ENCODE peak calls at places on chromosomes 3 and 15, in nine cellular contexts. One of them, this sample, is unnamed.
A peak's percentile ranks its signal among the peaks of the same experiment; 100 is the strongest.

GRCh38 chr15:85396554-85396953 is 16.2 kb downstream of the AKAP13 start:
- DNase-seq in left ventricle myocardium superior: no peak
- DNase-seq in T follicular helper cell: no peak
- DNase-seq in stimulated activated CD8-positive, alpha-beta memory T cell treated with anti-CD3 and anti-CD28 coated beads, Interleukin-7, amount 100 ng/mL, for 1 hour: no peak
- DNase-seq in effector CD4-positive, alpha-beta T cell: no peak
- DNase-seq in activated T-helper 1 cell treated with Interleukin-2 at 50 U/mL for 16 hours: no peak
- DNase-seq in AG04450: no peak
- DNase-seq in mesenchymal stem cell: peak; percentile 1
- DNase-seq in RCC 7860: no peak
- DNase-seq in this sample: no peak

GRCh38 chr3:171806200-171807128 is 3.8 kb downstream of the PLD1 start:
- DNase-seq in left ventricle myocardium superior: no peak
- DNase-seq in T follicular helper cell: no peak
- DNase-seq in stimulated activated CD8-positive, alpha-beta memory T cell treated with anti-CD3 and anti-CD28 coated beads, Interleukin-7, amount 100 ng/mL, for 1 hour: no peak
- DNase-seq in effector CD4-positive, alpha-beta T cell: no peak
- DNase-seq in activated T-helper 1 cell treated with Interleukin-2 at 50 U/mL for 16 hours: no peak
- DNase-seq in AG04450: peak; percentile 76
- DNase-seq in mesenchymal stem cell: peak; percentile 96
- DNase-seq in RCC 7860: no peak
- DNase-seq in this sample: no peak

GRCh38 chr3:173473237-173473636 is 75.7 kb downstream of the NLGN1 start:
- DNase-seq in left ventricle myocardium superior: no peak
- DNase-seq in T follicular helper cell: no peak
- DNase-seq in stimulated activated CD8-positive, alpha-beta memory T cell treated with anti-CD3 and anti-CD28 coated beads, Interleukin-7, amount 100 ng/mL, for 1 hour: no peak
- DNase-seq in effector CD4-positive, alpha-beta T cell: no peak
- DNase-seq in activated T-helper 1 cell treated with Interleukin-2 at 50 U/mL for 16 hours: no peak
- DNase-seq in AG04450: no peak
- DNase-seq in mesenchymal stem cell: no peak
- DNase-seq in RCC 7860: no peak
- DNase-seq in this sample: no peak

GRCh38 chr15:93929375-93930094 is 301.8 kb upstream of the MCTP2 start:
- DNase-seq in left ventricle myocardium superior: peak; percentile 48
- DNase-seq in T follicular helper cell: no peak
- DNase-seq in stimulated activated CD8-positive, alpha-beta memory T cell treated with anti-CD3 and anti-CD28 coated beads, Interleukin-7, amount 100 ng/mL, for 1 hour: no peak
- DNase-seq in effector CD4-positive, alpha-beta T cell: no peak
- DNase-seq in activated T-helper 1 cell treated with Interleukin-2 at 50 U/mL for 16 hours: no peak
- DNase-seq in AG04450: peak; percentile 82
- DNase-seq in mesenchymal stem cell: peak; percentile 13
- DNase-seq in RCC 7860: no peak
- DNase-seq in this sample: peak; percentile 47

GRCh38 chr3:30124435-30125390 is 481.7 kb upstream of the TGFBR2 start:
- DNase-seq in left ventricle myocardium superior: peak; percentile 35
- DNase-seq in T follicular helper cell: no peak
- DNase-seq in stimulated activated CD8-positive, alpha-beta memory T cell treated with anti-CD3 and anti-CD28 coated beads, Interleukin-7, amount 100 ng/mL, for 1 hour: no peak
- DNase-seq in effector CD4-positive, alpha-beta T cell: no peak
- DNase-seq in activated T-helper 1 cell treated with Interleukin-2 at 50 U/mL for 16 hours: no peak
- DNase-seq in AG04450: peak; percentile 4
- DNase-seq in mesenchymal stem cell: no peak
- DNase-seq in RCC 7860: no peak
- DNase-seq in this sample: peak; percentile 75

GRCh38 chr3:71310595-71311319 is 272.8 kb downstream of the FOXP1 start:
- DNase-seq in left ventricle myocardium superior: peak; percentile 70
- DNase-seq in T follicular helper cell: no peak
- DNase-seq in stimulated activated CD8-positive, alpha-beta memory T cell treated with anti-CD3 and anti-CD28 coated beads, Interleukin-7, amount 100 ng/mL, for 1 hour: no peak
- DNase-seq in effector CD4-positive, alpha-beta T cell: no peak
- DNase-seq in activated T-helper 1 cell treated with Interleukin-2 at 50 U/mL for 16 hours: no peak
- DNase-seq in AG04450: no peak
- DNase-seq in mesenchymal stem cell: peak; percentile 20
- DNase-seq in RCC 7860: peak; percentile 10
- DNase-seq in this sample: peak; percentile 21

GRCh38 chr15:44099671-44100070 is 95.4 kb downstream of the FRMD5 start:
- DNase-seq in left ventricle myocardium superior: no peak
- DNase-seq in T follicular helper cell: no peak
- DNase-seq in stimulated activated CD8-positive, alpha-beta memory T cell treated with anti-CD3 and anti-CD28 coated beads, Interleukin-7, amount 100 ng/mL, for 1 hour: no peak
- DNase-seq in effector CD4-positive, alpha-beta T cell: no peak
- DNase-seq in activated T-helper 1 cell treated with Interleukin-2 at 50 U/mL for 16 hours: no peak
- DNase-seq in AG04450: no peak
- DNase-seq in mesenchymal stem cell: no peak
- DNase-seq in RCC 7860: no peak
- DNase-seq in this sample: no peak

GRCh38 chr3:156725706-156726105 is 51.3 kb downstream of the TIPARP start:
- DNase-seq in left ventricle myocardium superior: no peak
- DNase-seq in T follicular helper cell: no peak
- DNase-seq in stimulated activated CD8-positive, alpha-beta memory T cell treated with anti-CD3 and anti-CD28 coated beads, Interleukin-7, amount 100 ng/mL, for 1 hour: no peak
- DNase-seq in effector CD4-positive, alpha-beta T cell: no peak
- DNase-seq in activated T-helper 1 cell treated with Interleukin-2 at 50 U/mL for 16 hours: no peak
- DNase-seq in AG04450: no peak
- DNase-seq in mesenchymal stem cell: no peak
- DNase-seq in RCC 7860: no peak
- DNase-seq in this sample: no peak

GRCh38 chr15:78301813-78302212 is 2.4 kb upstream of the SKIC8 start:
- DNase-seq in left ventricle myocardium superior: no peak
- DNase-seq in T follicular helper cell: no peak
- DNase-seq in stimulated activated CD8-positive, alpha-beta memory T cell treated with anti-CD3 and anti-CD28 coated beads, Interleukin-7, amount 100 ng/mL, for 1 hour: no peak
- DNase-seq in effector CD4-positive, alpha-beta T cell: no peak
- DNase-seq in activated T-helper 1 cell treated with Interleukin-2 at 50 U/mL for 16 hours: no peak
- DNase-seq in AG04450: no peak
- DNase-seq in mesenchymal stem cell: peak; percentile 9
- DNase-seq in RCC 7860: peak; percentile 21
- DNase-seq in this sample: no peak

GRCh38 chr15:75207618-75208500 is 6.2 kb downstream of the C15orf39 start:
- DNase-seq in left ventricle myocardium superior: peak; percentile 44
- DNase-seq in T follicular helper cell: no peak
- DNase-seq in stimulated activated CD8-positive, alpha-beta memory T cell treated with anti-CD3 and anti-CD28 coated beads, Interleukin-7, amount 100 ng/mL, for 1 hour: no peak
- DNase-seq in effector CD4-positive, alpha-beta T cell: no peak
- DNase-seq in activated T-helper 1 cell treated with Interleukin-2 at 50 U/mL for 16 hours: no peak
- DNase-seq in AG04450: no peak
- DNase-seq in mesenchymal stem cell: no peak
- DNase-seq in RCC 7860: no peak
- DNase-seq in this sample: no peak

GRCh38 chr3:39980021-39980420 is 170.6 kb downstream of the MYRIP start:
- DNase-seq in left ventricle myocardium superior: no peak
- DNase-seq in T follicular helper cell: no peak
- DNase-seq in stimulated activated CD8-positive, alpha-beta memory T cell treated with anti-CD3 and anti-CD28 coated beads, Interleukin-7, amount 100 ng/mL, for 1 hour: no peak
- DNase-seq in effector CD4-positive, alpha-beta T cell: no peak
- DNase-seq in activated T-helper 1 cell treated with Interleukin-2 at 50 U/mL for 16 hours: no peak
- DNase-seq in AG04450: no peak
- DNase-seq in mesenchymal stem cell: no peak
- DNase-seq in RCC 7860: no peak
- DNase-seq in this sample: no peak

GRCh38 chr15:55289011-55289572 is 521 bp downstream of the RAB27A start:
- DNase-seq in left ventricle myocardium superior: peak; percentile 43
- DNase-seq in T follicular helper cell: peak; percentile 5
- DNase-seq in stimulated activated CD8-positive, alpha-beta memory T cell treated with anti-CD3 and anti-CD28 coated beads, Interleukin-7, amount 100 ng/mL, for 1 hour: peak; percentile 6
- DNase-seq in effector CD4-positive, alpha-beta T cell: peak; percentile 21
- DNase-seq in activated T-helper 1 cell treated with Interleukin-2 at 50 U/mL for 16 hours: peak; percentile 7
- DNase-seq in AG04450: no peak
- DNase-seq in mesenchymal stem cell: peak; percentile 80
- DNase-seq in RCC 7860: no peak
- DNase-seq in this sample: peak; percentile 41

GRCh38 chr3:69819283-69819682 is 80.0 kb downstream of the MITF start:
- DNase-seq in left ventricle myocardium superior: peak; percentile 51
- DNase-seq in T follicular helper cell: no peak
- DNase-seq in stimulated activated CD8-positive, alpha-beta memory T cell treated with anti-CD3 and anti-CD28 coated beads, Interleukin-7, amount 100 ng/mL, for 1 hour: no peak
- DNase-seq in effector CD4-positive, alpha-beta T cell: no peak
- DNase-seq in activated T-helper 1 cell treated with Interleukin-2 at 50 U/mL for 16 hours: no peak
- DNase-seq in AG04450: no peak
- DNase-seq in mesenchymal stem cell: no peak
- DNase-seq in RCC 7860: no peak
- DNase-seq in this sample: peak; percentile 36

GRCh38 chr3:171776411-171776810 is 33.9 kb downstream of the PLD1 start:
- DNase-seq in left ventricle myocardium superior: no peak
- DNase-seq in T follicular helper cell: no peak
- DNase-seq in stimulated activated CD8-positive, alpha-beta memory T cell treated with anti-CD3 and anti-CD28 coated beads, Interleukin-7, amount 100 ng/mL, for 1 hour: no peak
- DNase-seq in effector CD4-positive, alpha-beta T cell: no peak
- DNase-seq in activated T-helper 1 cell treated with Interleukin-2 at 50 U/mL for 16 hours: no peak
- DNase-seq in AG04450: no peak
- DNase-seq in mesenchymal stem cell: no peak
- DNase-seq in RCC 7860: no peak
- DNase-seq in this sample: peak; percentile 58

GRCh38 chr15:84961707-84962106 is 19.9 kb upstream of the PDE8A start:
- DNase-seq in left ventricle myocardium superior: no peak
- DNase-seq in T follicular helper cell: no peak
- DNase-seq in stimulated activated CD8-positive, alpha-beta memory T cell treated with anti-CD3 and anti-CD28 coated beads, Interleukin-7, amount 100 ng/mL, for 1 hour: no peak
- DNase-seq in effector CD4-positive, alpha-beta T cell: no peak
- DNase-seq in activated T-helper 1 cell treated with Interleukin-2 at 50 U/mL for 16 hours: no peak
- DNase-seq in AG04450: no peak
- DNase-seq in mesenchymal stem cell: no peak
- DNase-seq in RCC 7860: peak; percentile 8
- DNase-seq in this sample: no peak

GRCh38 chr15:26864664-26865191 is 2.1 kb upstream of the GABRA5 start:
- DNase-seq in left ventricle myocardium superior: no peak
- DNase-seq in T follicular helper cell: no peak
- DNase-seq in stimulated activated CD8-positive, alpha-beta memory T cell treated with anti-CD3 and anti-CD28 coated beads, Interleukin-7, amount 100 ng/mL, for 1 hour: no peak
- DNase-seq in effector CD4-positive, alpha-beta T cell: no peak
- DNase-seq in activated T-helper 1 cell treated with Interleukin-2 at 50 U/mL for 16 hours: no peak
- DNase-seq in AG04450: no peak
- DNase-seq in mesenchymal stem cell: peak; percentile 12
- DNase-seq in RCC 7860: no peak
- DNase-seq in this sample: peak; percentile 55

GRCh38 chr15:39685999-39686613 is 96.5 kb downstream of the FSIP1 start:
- DNase-seq in left ventricle myocardium superior: no peak
- DNase-seq in T follicular helper cell: peak; percentile 3
- DNase-seq in stimulated activated CD8-positive, alpha-beta memory T cell treated with anti-CD3 and anti-CD28 coated beads, Interleukin-7, amount 100 ng/mL, for 1 hour: peak; percentile 0
- DNase-seq in effector CD4-positive, alpha-beta T cell: peak; percentile 9
- DNase-seq in activated T-helper 1 cell treated with Interleukin-2 at 50 U/mL for 16 hours: no peak
- DNase-seq in AG04450: peak; percentile 37
- DNase-seq in mesenchymal stem cell: peak; percentile 62
- DNase-seq in RCC 7860: peak; percentile 34
- DNase-seq in this sample: peak; percentile 63

GRCh38 chr15:51234181-51234927 is 104.0 kb downstream of the CYP19A1 start:
- DNase-seq in left ventricle myocardium superior: no peak
- DNase-seq in T follicular helper cell: no peak
- DNase-seq in stimulated activated CD8-positive, alpha-beta memory T cell treated with anti-CD3 and anti-CD28 coated beads, Interleukin-7, amount 100 ng/mL, for 1 hour: no peak
- DNase-seq in effector CD4-positive, alpha-beta T cell: no peak
- DNase-seq in activated T-helper 1 cell treated with Interleukin-2 at 50 U/mL for 16 hours: no peak
- DNase-seq in AG04450: no peak
- DNase-seq in mesenchymal stem cell: no peak
- DNase-seq in RCC 7860: no peak
- DNase-seq in this sample: no peak

GRCh38 chr15:53757906-53758305 is 1.6 kb downstream of the WDR72 start:
- DNase-seq in left ventricle myocardium superior: no peak
- DNase-seq in T follicular helper cell: no peak
- DNase-seq in stimulated activated CD8-positive, alpha-beta memory T cell treated with anti-CD3 and anti-CD28 coated beads, Interleukin-7, amount 100 ng/mL, for 1 hour: no peak
- DNase-seq in effector CD4-positive, alpha-beta T cell: no peak
- DNase-seq in activated T-helper 1 cell treated with Interleukin-2 at 50 U/mL for 16 hours: no peak
- DNase-seq in AG04450: no peak
- DNase-seq in mesenchymal stem cell: no peak
- DNase-seq in RCC 7860: no peak
- DNase-seq in this sample: no peak

GRCh38 chr15:63939531-63940130 is 105.9 kb upstream of the HERC1 start:
- DNase-seq in left ventricle myocardium superior: peak; percentile 51
- DNase-seq in T follicular helper cell: no peak
- DNase-seq in stimulated activated CD8-positive, alpha-beta memory T cell treated with anti-CD3 and anti-CD28 coated beads, Interleukin-7, amount 100 ng/mL, for 1 hour: peak; percentile 2
- DNase-seq in effector CD4-positive, alpha-beta T cell: no peak
- DNase-seq in activated T-helper 1 cell treated with Interleukin-2 at 50 U/mL for 16 hours: no peak
- DNase-seq in AG04450: peak; percentile 23
- DNase-seq in mesenchymal stem cell: peak; percentile 86
- DNase-seq in RCC 7860: no peak
- DNase-seq in this sample: peak; percentile 68

GRCh38 chr3:128364808-128365360 is 101.8 kb downstream of the DNAJB8 start:
- DNase-seq in left ventricle myocardium superior: no peak
- DNase-seq in T follicular helper cell: no peak
- DNase-seq in stimulated activated CD8-positive, alpha-beta memory T cell treated with anti-CD3 and anti-CD28 coated beads, Interleukin-7, amount 100 ng/mL, for 1 hour: no peak
- DNase-seq in effector CD4-positive, alpha-beta T cell: no peak
- DNase-seq in activated T-helper 1 cell treated with Interleukin-2 at 50 U/mL for 16 hours: no peak
- DNase-seq in AG04450: no peak
- DNase-seq in mesenchymal stem cell: no peak
- DNase-seq in RCC 7860: no peak
- DNase-seq in this sample: no peak

GRCh38 chr3:128584412-128585020 is 66.1 kb downstream of the RPN1 start:
- DNase-seq in left ventricle myocardium superior: peak; percentile 82
- DNase-seq in T follicular helper cell: no peak
- DNase-seq in stimulated activated CD8-positive, alpha-beta memory T cell treated with anti-CD3 and anti-CD28 coated beads, Interleukin-7, amount 100 ng/mL, for 1 hour: no peak
- DNase-seq in effector CD4-positive, alpha-beta T cell: no peak
- DNase-seq in activated T-helper 1 cell treated with Interleukin-2 at 50 U/mL for 16 hours: no peak
- DNase-seq in AG04450: peak; percentile 32
- DNase-seq in mesenchymal stem cell: peak; percentile 62
- DNase-seq in RCC 7860: peak; percentile 67
- DNase-seq in this sample: peak; percentile 83

GRCh38 chr3:44355634-44356033 is 17.1 kb downstream of the TCAIM start:
- DNase-seq in left ventricle myocardium superior: no peak
- DNase-seq in T follicular helper cell: no peak
- DNase-seq in stimulated activated CD8-positive, alpha-beta memory T cell treated with anti-CD3 and anti-CD28 coated beads, Interleukin-7, amount 100 ng/mL, for 1 hour: no peak
- DNase-seq in effector CD4-positive, alpha-beta T cell: no peak
- DNase-seq in activated T-helper 1 cell treated with Interleukin-2 at 50 U/mL for 16 hours: no peak
- DNase-seq in AG04450: peak; percentile 66
- DNase-seq in mesenchymal stem cell: peak; percentile 92
- DNase-seq in RCC 7860: peak; percentile 18
- DNase-seq in this sample: no peak

This sample was measured in testis.